ENCODE peak calls at places on chromosomes 6 and 20, in four cellular contexts. G, O, B and X are unnamed samples.

GRCh38 chr6:65059568-65059967 is 647.5 kb downstream of the EYS start:
- DNase-seq in G (no peak), O (no peak), B (no peak), X (no peak)

GRCh38 chr6:161233986-161234620 is 39.8 kb downstream of the AGPAT4 start:
- DNase-seq in G (no peak), O (no peak), B (peak; percentile 93), X (peak; percentile 65)

GRCh38 chr20:43755390-43755789 is 28.6 kb upstream of the GTSF1L start:
- DNase-seq in G (no peak), O (no peak), B (peak; percentile 88), X (no peak)

GRCh38 chr6:14596410-14596809 is 478.8 kb downstream of the CD83 start:
- DNase-seq in G (no peak), O (no peak), B (peak; percentile 37), X (no peak)

GRCh38 chr20:57162253-57162652 is 104.2 kb downstream of the BMP7 start:
- DNase-seq in G (peak; percentile 38), O (no peak), B (no peak), X (no peak)

GRCh38 chr20:62058941-62059340 is 6.7 kb downstream of the TAF4 start:
- DNase-seq in G (no peak), O (peak; percentile 12), B (no peak), X (no peak)

GRCh38 chr20:62536731-62537401 is 61.1 kb upstream of the GATA5 start:
- DNase-seq in G (peak; percentile 73), O (no peak), B (peak; percentile 45), X (no peak)

GRCh38 chr20:57652865-57653545 is 32.8 kb upstream of the ZBP1 start:
- DNase-seq in G (no peak), O (peak; percentile 10), B (no peak), X (no peak)

GRCh38 chr6:96391776-96392175 is 129.8 kb upstream of the UFL1 start:
- DNase-seq in G (no peak), O (peak; percentile 58), B (peak; percentile 1), X (peak; percentile 33)

GRCh38 chr6:52514514-52514913 is 62.3 kb downstream of the TRAM2 start:
- DNase-seq in G (no peak), O (no peak), B (peak; percentile 90), X (no peak)

GRCh38 chr6:100491947-100492670 is 27.4 kb upstream of the SIM1 start:
- DNase-seq in G (no peak), O (no peak), B (no peak), X (no peak)

GRCh38 chr20:32841174-32841573 is 17.5 kb upstream of the EFCAB8 start:
- DNase-seq in G (no peak), O (no peak), B (no peak), X (no peak)

GRCh38 chr20:47785321-47785899 is at the start of gene SULF2:
- DNase-seq in G (peak; percentile 89), O (peak; percentile 52), B (peak; percentile 36), X (peak; percentile 53)

GRCh38 chr6:161435426-161436065 is 161.7 kb upstream of the AGPAT4 start:
- DNase-seq in G (no peak), O (no peak), B (peak; percentile 62), X (no peak)

GRCh38 chr20:10219993-10220750 is 1.5 kb downstream of the SNAP25 start:
- DNase-seq in G (no peak), O (no peak), B (no peak), X (no peak)

GRCh38 chr20:21393142-21393541 is 4.2 kb downstream of the NKX2-4 start:
- DNase-seq in G (no peak), O (no peak), B (no peak), X (no peak)

GRCh38 chr20:8132015-8132631 is at the start of gene PLCB1:
- DNase-seq in G (peak; percentile 94), O (peak; percentile 88), B (peak; percentile 93), X (peak; percentile 93)

GRCh38 chr6:107843400-107843799 is 19.3 kb upstream of the SCML4 start:
- DNase-seq in G (no peak), O (no peak), B (no peak), X (no peak)

GRCh38 chr6:106027760-106028159 is 58.4 kb upstream of the PRDM1 start:
- DNase-seq in G (no peak), O (no peak), B (no peak), X (no peak)

GRCh38 chr6:148760568-148761531 is 14.0 kb downstream of the UST start:
- DNase-seq in G (peak; percentile 38), O (peak; percentile 88), B (peak; percentile 92), X (no peak)

GRCh38 chr6:129500958-129501381 is 209.0 kb downstream of the ARHGAP18 start:
- DNase-seq in G (no peak), O (no peak), B (peak; percentile 29), X (no peak)

GRCh38 chr6:47084530-47084929 is 42.4 kb upstream of the ADGRF1 start:
- DNase-seq in G (no peak), O (no peak), B (no peak), X (no peak)

GRCh38 chr6:108526739-108527174 is 34.0 kb upstream of the FOXO3 start:
- DNase-seq in G (no peak), O (peak; percentile 22), B (peak; percentile 64), X (no peak)

GRCh38 chr6:79134699-79135474 is 56.8 kb upstream of the PHIP start:
- DNase-seq in G (no peak), O (peak; percentile 32), B (no peak), X (no peak)

DNA sequence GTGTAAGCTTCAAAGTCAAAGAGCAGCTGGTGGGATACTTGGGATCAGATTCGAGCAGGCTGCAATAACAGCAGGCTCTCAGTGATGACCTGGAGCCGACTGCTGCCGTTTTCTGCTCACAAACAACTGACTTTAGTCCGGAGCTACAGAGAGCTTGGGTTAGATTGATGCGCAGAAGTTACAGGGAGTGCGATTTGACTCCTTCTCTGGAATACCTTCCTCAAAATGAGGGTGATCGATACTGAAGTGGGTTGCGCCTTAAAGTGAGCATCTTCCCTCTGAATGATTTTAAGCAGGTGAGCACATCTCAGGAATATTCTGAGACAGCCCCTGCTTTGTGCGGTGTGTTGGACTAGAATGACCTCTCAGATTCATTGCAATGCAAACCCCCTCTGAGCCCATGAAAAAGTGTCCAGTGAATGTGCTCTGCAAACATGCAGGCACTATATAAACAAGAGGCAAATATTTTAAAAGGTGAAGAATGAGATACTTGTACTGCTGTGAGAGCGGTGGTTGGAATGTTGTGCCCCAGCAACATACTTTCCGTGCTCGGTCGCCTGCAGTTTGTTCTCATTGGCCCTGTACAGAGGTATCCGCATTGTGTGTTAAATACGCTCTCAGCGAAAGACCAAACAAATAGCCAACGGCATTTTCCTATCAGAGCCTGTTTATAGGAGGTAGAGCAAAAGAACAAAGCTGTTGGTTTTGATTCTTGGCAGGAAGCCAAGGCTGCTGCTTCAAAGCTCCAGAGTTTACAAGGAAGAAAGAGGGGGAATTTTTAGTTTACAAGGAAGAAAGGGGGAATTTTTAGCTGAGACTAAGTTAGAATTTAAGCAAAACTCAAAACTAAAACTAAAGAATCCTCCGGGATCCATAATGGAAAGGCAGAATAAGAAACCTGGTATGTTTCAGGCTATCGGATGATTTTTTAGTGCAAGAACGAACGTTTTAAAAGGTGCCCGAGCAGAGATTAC is 67.7 kb downstream of the PHACTR2 start:
- DNase-seq in G (no peak), O (peak; percentile 67), B (peak; percentile 43), X (no peak)
- H3K4me3 ChIP-seq in G (peak overlapping the region; percentile 25), O (no peak overlapping the region), B (peak overlapping the region; percentile 13), X (no peak overlapping the region)

GRCh38 chr20:31542963-31543362 is 28.7 kb downstream of the HM13 start:
- DNase-seq in G (no peak), O (no peak), B (no peak), X (no peak)
- H3K4me3 ChIP-seq in G (no peak overlapping the region), O (no peak overlapping the region), B (no peak overlapping the region), X (no peak overlapping the region)

DNA sequence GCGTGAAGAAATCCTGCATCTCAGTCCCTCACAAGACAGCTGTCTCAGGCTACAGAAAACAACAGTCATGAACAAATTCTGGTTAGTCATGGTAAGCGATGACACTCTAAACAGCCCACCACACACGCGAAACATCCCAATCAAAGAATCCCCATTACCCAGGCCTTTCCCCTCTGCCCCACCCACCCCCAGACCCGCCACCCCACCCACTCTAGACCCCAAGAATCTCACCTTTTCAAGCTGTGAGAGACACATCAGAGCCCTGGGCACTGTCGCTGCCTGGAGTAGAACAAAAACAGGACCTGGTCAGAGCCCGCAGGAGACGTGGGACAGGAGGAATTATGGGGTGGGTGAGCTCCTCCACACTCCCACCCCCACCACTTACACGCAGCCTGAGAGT is 2.7 kb downstream of the HLA-B start:
- DNase-seq in G (no peak), O (no peak), B (no peak), X (no peak)
- H3K4me3 ChIP-seq in G (peak overlapping the region; percentile 77), O (no peak overlapping the region), B (no peak overlapping the region), X (no peak overlapping the region)

GRCh38 chr6:6623553-6623952 is 35.0 kb downstream of the LY86 start:
- DNase-seq in G (no peak), O (no peak), B (no peak), X (no peak)

GRCh38 chr6:6624269-6624668 is 35.7 kb downstream of the LY86 start:
- DNase-seq in G (no peak), O (no peak), B (no peak), X (no peak)

GRCh38 chr6:6620752-6621151 is 32.2 kb downstream of the LY86 start:
- DNase-seq in G (no peak), O (no peak), B (no peak), X (no peak)

GRCh38 chr6:6619415-6619814 is 30.9 kb downstream of the LY86 start:
- DNase-seq in G (no peak), O (no peak), B (no peak), X (no peak)

GRCh38 chr6:6622557-6622956 is 34.0 kb downstream of the LY86 start:
- DNase-seq in G (no peak), O (no peak), B (no peak), X (no peak)
- H3K4me3 ChIP-seq in G (no peak overlapping the region), O (no peak overlapping the region), B (no peak overlapping the region), X (no peak overlapping the region)